ENCODE peak calls at places on chromosomes 7 and 10, in five cellular contexts. One of them, this sample, is unnamed.

GRCh38 chr7:53281312-53281711 is 245.9 kb downstream of the POM121L12 start:
- DNase-seq in keratinocyte: no peak
- DNase-seq in progenitor cell of endocrine pancreas: no peak
- DNase-seq in stimulated activated CD4-positive, alpha-beta T cell treated with anti-CD3 and anti-CD28 coated beads, Interleukin-12 subunit alpha, Interleukin-12 subunit beta, amount 100 ng/mL, for 48 hours: no peak
- DNase-seq in NCI-H1417: no peak
- DNase-seq in this sample: no peak

GRCh38 chr7:105779856-105780815 is 96.3 kb downstream of the ATXN7L1 start:
- DNase-seq in keratinocyte: no peak
- DNase-seq in progenitor cell of endocrine pancreas: no peak
- DNase-seq in stimulated activated CD4-positive, alpha-beta T cell treated with anti-CD3 and anti-CD28 coated beads, Interleukin-12 subunit alpha, Interleukin-12 subunit beta, amount 100 ng/mL, for 48 hours: no peak
- DNase-seq in NCI-H1417: peak; percentile 78
- DNase-seq in this sample: no peak

GRCh38 chr7:151115836-151116418 is 29.7 kb downstream of the AGAP3 start:
- DNase-seq in keratinocyte: peak; percentile 93
- DNase-seq in progenitor cell of endocrine pancreas: no peak
- DNase-seq in stimulated activated CD4-positive, alpha-beta T cell treated with anti-CD3 and anti-CD28 coated beads, Interleukin-12 subunit alpha, Interleukin-12 subunit beta, amount 100 ng/mL, for 48 hours: no peak
- DNase-seq in NCI-H1417: no peak
- DNase-seq in this sample: no peak

GRCh38 chr7:148264933-148265557 is 325.5 kb upstream of the C7orf33 start:
- DNase-seq in keratinocyte: no peak
- DNase-seq in progenitor cell of endocrine pancreas: no peak
- DNase-seq in stimulated activated CD4-positive, alpha-beta T cell treated with anti-CD3 and anti-CD28 coated beads, Interleukin-12 subunit alpha, Interleukin-12 subunit beta, amount 100 ng/mL, for 48 hours: no peak
- DNase-seq in NCI-H1417: peak; percentile 81
- DNase-seq in this sample: no peak

GRCh38 chr7:140206963-140207362 is 30.2 kb upstream of the KDM7A start:
- DNase-seq in keratinocyte: no peak
- DNase-seq in progenitor cell of endocrine pancreas: no peak
- DNase-seq in stimulated activated CD4-positive, alpha-beta T cell treated with anti-CD3 and anti-CD28 coated beads, Interleukin-12 subunit alpha, Interleukin-12 subunit beta, amount 100 ng/mL, for 48 hours: no peak
- DNase-seq in NCI-H1417: no peak
- DNase-seq in this sample: no peak

GRCh38 chr10:95401704-95402469 is 111.1 kb upstream of the PDLIM1 start:
- DNase-seq in keratinocyte: no peak
- DNase-seq in progenitor cell of endocrine pancreas: no peak
- DNase-seq in stimulated activated CD4-positive, alpha-beta T cell treated with anti-CD3 and anti-CD28 coated beads, Interleukin-12 subunit alpha, Interleukin-12 subunit beta, amount 100 ng/mL, for 48 hours: no peak
- DNase-seq in NCI-H1417: no peak
- DNase-seq in this sample: no peak

GRCh38 chr10:80359644-80360043 is 3.1 kb downstream of the DYDC2 start:
- DNase-seq in keratinocyte: no peak
- DNase-seq in progenitor cell of endocrine pancreas: no peak
- DNase-seq in stimulated activated CD4-positive, alpha-beta T cell treated with anti-CD3 and anti-CD28 coated beads, Interleukin-12 subunit alpha, Interleukin-12 subunit beta, amount 100 ng/mL, for 48 hours: no peak
- DNase-seq in NCI-H1417: no peak
- DNase-seq in this sample: no peak

GRCh38 chr10:122149138-122149606 is 121.9 kb upstream of the BTBD16 start:
- DNase-seq in keratinocyte: no peak
- DNase-seq in progenitor cell of endocrine pancreas: no peak
- DNase-seq in stimulated activated CD4-positive, alpha-beta T cell treated with anti-CD3 and anti-CD28 coated beads, Interleukin-12 subunit alpha, Interleukin-12 subunit beta, amount 100 ng/mL, for 48 hours: no peak
- DNase-seq in NCI-H1417: no peak
- DNase-seq in this sample: no peak

GRCh38 chr10:47031953-47032465 is 120.8 kb downstream of the PTPN20 start:
- DNase-seq in keratinocyte: no peak
- DNase-seq in progenitor cell of endocrine pancreas: no peak
- DNase-seq in stimulated activated CD4-positive, alpha-beta T cell treated with anti-CD3 and anti-CD28 coated beads, Interleukin-12 subunit alpha, Interleukin-12 subunit beta, amount 100 ng/mL, for 48 hours: no peak
- DNase-seq in NCI-H1417: no peak
- DNase-seq in this sample: no peak

GRCh38 chr7:108000875-108001758 is 1.8 kb downstream of the LAMB1 start:
- DNase-seq in keratinocyte: no peak
- DNase-seq in progenitor cell of endocrine pancreas: peak; percentile 13
- DNase-seq in stimulated activated CD4-positive, alpha-beta T cell treated with anti-CD3 and anti-CD28 coated beads, Interleukin-12 subunit alpha, Interleukin-12 subunit beta, amount 100 ng/mL, for 48 hours: no peak
- DNase-seq in NCI-H1417: no peak
- DNase-seq in this sample: peak; percentile 77

GRCh38 chr10:13769926-13770325 is 183.2 kb downstream of the PRPF18 start:
- DNase-seq in keratinocyte: peak; percentile 96
- DNase-seq in progenitor cell of endocrine pancreas: no peak
- DNase-seq in stimulated activated CD4-positive, alpha-beta T cell treated with anti-CD3 and anti-CD28 coated beads, Interleukin-12 subunit alpha, Interleukin-12 subunit beta, amount 100 ng/mL, for 48 hours: no peak
- DNase-seq in NCI-H1417: no peak
- DNase-seq in this sample: no peak

GRCh38 chr7:37832194-37832593 is 16.2 kb upstream of the NME8 start:
- DNase-seq in keratinocyte: no peak
- DNase-seq in progenitor cell of endocrine pancreas: no peak
- DNase-seq in stimulated activated CD4-positive, alpha-beta T cell treated with anti-CD3 and anti-CD28 coated beads, Interleukin-12 subunit alpha, Interleukin-12 subunit beta, amount 100 ng/mL, for 48 hours: no peak
- DNase-seq in NCI-H1417: peak; percentile 18
- DNase-seq in this sample: peak; percentile 28

GRCh38 chr10:26157734-26158133 is 58.8 kb upstream of the GAD2 start:
- DNase-seq in keratinocyte: no peak
- DNase-seq in progenitor cell of endocrine pancreas: no peak
- DNase-seq in stimulated activated CD4-positive, alpha-beta T cell treated with anti-CD3 and anti-CD28 coated beads, Interleukin-12 subunit alpha, Interleukin-12 subunit beta, amount 100 ng/mL, for 48 hours: no peak
- DNase-seq in NCI-H1417: peak; percentile 19
- DNase-seq in this sample: no peak

This sample was measured in C1 segment of cervical spinal cord.